ENCODE peak calls at places on chromosomes 16 and 17, in five cellular contexts. J is AG09309, Y is dorsolateral prefrontal cortex, M is astrocyte of the spinal cord, H is GM04504. U is an unnamed sample.

GRCh38 chr16:85381738-85382592 is 231.2 kb upstream of the GSE1 start:
- DNase-seq in H (no peak), Y (no peak), J (no peak), M (peak), U (peak)

GRCh38 chr16:27769561-27770222 is 219.7 kb downstream of the KATNIP start:
- DNase-seq in M (peak), Y (no peak), J (peak), H (no peak), U (peak)

GRCh38 chr17:47802341-47803022 is 19.1 kb downstream of the OSBPL7 start:
- DNase-seq in M (peak), Y (no peak), J (peak), H (no peak), U (peak)

GRCh38 chr17:38877130-38877851 is 7.4 kb downstream of the LASP1 start:
- DNase-seq in H (no peak), M (no peak), Y (no peak), J (no peak), U (no peak)

GRCh38 chr16:3158014-3158497 is 23.2 kb downstream of the ZNF213 start:
- DNase-seq in M (peak), J (no peak), Y (no peak), H (no peak), U (no peak)

GRCh38 chr17:9218068-9218635 is 196.8 kb downstream of the NTN1 start:
- DNase-seq in J (no peak), Y (no peak), M (no peak), H (no peak), U (no peak)

GRCh38 chr17:9115446-9116265 is 94.3 kb downstream of the NTN1 start:
- DNase-seq in H (peak), Y (no peak), J (no peak), M (peak), U (peak)

GRCh38 chr17:17075037-17075755 is 32.9 kb downstream of the MPRIP start:
- DNase-seq in H (peak), Y (no peak), M (peak), J (peak), U (no peak)

GRCh38 chr16:27222499-27223225 is 19.3 kb downstream of the KDM8 start:
- DNase-seq in M (peak), H (peak), J (no peak), Y (no peak), U (no peak)

GRCh38 chr17:49580055-49580721 is 4.5 kb downstream of the NXPH3 start:
- DNase-seq in H (no peak), Y (no peak), J (no peak), M (no peak), U (no peak)

GRCh38 chr17:80887639-80888175 is 103.9 kb upstream of the CHMP6 start:
- DNase-seq in H (no peak), Y (no peak), J (no peak), M (no peak), U (no peak)

GRCh38 chr16:15607700-15608396 is 35.1 kb downstream of the MARF1 start:
- DNase-seq in H (peak), M (peak), Y (no peak), J (no peak), U (peak)

GRCh38 chr17:43434902-43435319 is 36.1 kb downstream of the ARL4D start:
- DNase-seq in J (no peak), M (peak), Y (no peak), H (no peak), U (peak)

GRCh38 chr17:78498848-78499247 is 78.3 kb downstream of the DNAH17 start:
- DNase-seq in H (no peak), M (no peak), Y (no peak), J (no peak), U (no peak)

GRCh38 chr17:5248821-5249479 is 14.3 kb upstream of the SCIMP start:
- DNase-seq in M (peak), Y (no peak), J (no peak), H (no peak), U (no peak)

GRCh38 chr17:73340093-73340596 is 28.3 kb upstream of the CDC42EP4 start:
- DNase-seq in H (peak), M (peak), Y (no peak), J (peak), U (peak)

GRCh38 chr16:56657555-56658430 is at the start of gene MT1F:
- DNase-seq in Y (no peak), J (no peak), M (no peak), H (no peak), U (no peak)

GRCh38 chr17:28416703-28417311 is 10.8 kb upstream of the SLC46A1 start:
- DNase-seq in J (peak), M (peak), Y (no peak), H (no peak), U (peak)

GRCh38 chr16:69324013-69324531 is 6.3 kb downstream of the PDF start:
- DNase-seq in Y (no peak), J (no peak), M (no peak), H (no peak), U (no peak)

GRCh38 chr16:31460582-31461002 is 1.3 kb downstream of the ARMC5 start:
- DNase-seq in J (peak), H (no peak), Y (no peak), M (peak), U (no peak)

GRCh38 chr16:11755022-11755760 is 12.5 kb upstream of the TXNDC11 start:
- DNase-seq in J (no peak), M (peak), Y (no peak), H (no peak), U (no peak)

GRCh38 chr17:47883589-47884426 is 12.2 kb upstream of the SP2 start:
- DNase-seq in H (no peak), J (no peak), Y (no peak), M (no peak), U (no peak)

GRCh38 chr16:80062361-80063027 is 462.0 kb upstream of the MAF start:
- DNase-seq in J (no peak), H (no peak), M (no peak), Y (no peak), U (no peak)

GRCh38 chr17:5468075-5468473 is 708 bp downstream of the DHX33 start:
- DNase-seq in M (peak), Y (no peak), H (no peak), J (no peak), U (no peak)

GRCh38 chr17:37848690-37849616 is 75.3 kb upstream of the TBC1D3K start:
- DNase-seq in J (no peak), H (peak), Y (no peak), M (peak), U (peak)

GRCh38 chr17:74417178-74418045 is 14.5 kb upstream of the GPRC5C start:
- DNase-seq in M (no peak), J (no peak), Y (no peak), H (no peak), U (no peak)

GRCh38 chr16:83781-84615 is 6.0 kb downstream of the MPG start:
- DNase-seq in H (no peak), M (peak), J (no peak), Y (no peak), U (no peak)